ENCODE peak calls at places on chromosomes 11 and 22, in ten cellular contexts. I is GM20000, G is heart right ventricle, M is body of pancreas, Q is astrocyte of the spinal cord, Z is GM10248, E is kidney epithelial cell, F is RWPE1, W is endothelial cell of umbilical vein, B is lung. K is an unnamed sample.

GRCh38 chr11:75133976-75134375 is 16.9 kb upstream of the SLCO2B1 start:
- DNase-seq in I (no peak), G (no peak), M (no peak), Q (no peak), Z (no peak), E (no peak), F (no peak), W (no peak), B (no peak), K (no peak)

GRCh38 chr11:30186748-30187147 is 44.1 kb upstream of the FSHB start:
- DNase-seq in I (no peak), G (no peak), M (no peak), Q (no peak), Z (no peak), E (no peak), F (no peak), W (no peak), B (no peak), K (no peak)

GRCh38 chr11:132977746-132978145 is 554.6 kb downstream of the OPCML start:
- DNase-seq in I (no peak), G (no peak), M (no peak), Q (no peak), Z (no peak), E (no peak), F (no peak), W (no peak), B (no peak), K (no peak)

GRCh38 chr11:27963370-27963769 is 144.6 kb downstream of the KIF18A start:
- DNase-seq in I (no peak), G (no peak), M (no peak), Q (no peak), Z (no peak), E (no peak), F (no peak), W (no peak), B (no peak), K (no peak)

GRCh38 chr11:91296628-91297027 is 928.0 kb upstream of the FAT3 start:
- DNase-seq in I (no peak), G (no peak), M (no peak), Q (peak; percentile 36), Z (no peak), E (no peak), F (no peak), W (no peak), B (no peak), K (no peak)

GRCh38 chr11:129223701-129224149 is 31.6 kb upstream of the ARHGAP32 start:
- DNase-seq in I (no peak), G (no peak), M (no peak), Q (no peak), Z (no peak), E (no peak), F (no peak), W (no peak), B (no peak), K (no peak)

GRCh38 chr22:43446037-43446803 is 34.4 kb downstream of the MPPED1 start:
- DNase-seq in I (no peak), G (no peak), M (no peak), Q (no peak), Z (no peak), E (no peak), F (no peak), W (peak; percentile 7), B (no peak), K (no peak)

GRCh38 chr11:17739945-17740338 is 5.4 kb downstream of the KCNC1 start:
- DNase-seq in I (no peak), G (no peak), M (peak; percentile 6), Q (no peak), Z (no peak), E (no peak), F (no peak), W (no peak), B (no peak), K (no peak)

GRCh38 chr22:49527611-49528419 is 299.9 kb downstream of the BRD1 start:
- DNase-seq in I (no peak), G (no peak), M (no peak), Q (no peak), Z (no peak), E (no peak), F (no peak), W (no peak), B (no peak), K (no peak)

GRCh38 chr11:104776501-104777170 is 121.6 kb downstream of the CASP12 start:
- DNase-seq in I (no peak), G (no peak), M (no peak), Q (no peak), Z (no peak), E (peak; percentile 12), F (peak; percentile 38), W (no peak), B (no peak), K (no peak)

DNA sequence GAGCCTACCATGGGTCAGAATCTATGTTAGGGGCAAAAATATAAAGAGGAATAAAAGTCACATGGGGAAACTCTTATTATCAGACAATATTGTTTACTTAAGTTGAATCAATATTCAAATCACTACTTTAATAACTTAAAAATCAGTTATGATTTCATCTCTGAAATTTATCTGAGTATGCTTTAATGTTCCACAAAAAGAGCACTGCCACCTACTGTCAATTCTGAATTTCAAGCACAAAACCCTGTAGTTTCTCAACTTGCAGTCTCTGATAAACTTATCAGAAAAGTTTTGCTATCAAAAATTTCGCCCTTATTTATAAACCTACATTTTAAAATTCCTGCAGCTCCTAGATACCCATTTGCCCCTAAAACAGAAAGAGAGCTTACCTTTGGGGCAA is 47.3 kb downstream of the RDX start:
- DNase-seq in I (no peak), G (no peak), M (no peak), Q (no peak), Z (no peak), E (no peak), F (no peak), W (no peak), B (no peak), K (no peak)
- TF ChIP-seq CTCF in I (no peak), G (peak; percentile 47), M (no peak), Q (peak; percentile 31), Z (peak; percentile 24), E (no peak), F (peak; percentile 17), W (no peak), B (no peak), K (no peak)

GRCh38 chr11:77101043-77101537 is 1.6 kb upstream of the OMP start:
- DNase-seq in I (peak; percentile 61), G (no peak), M (no peak), Q (peak; percentile 20), Z (peak; percentile 50), E (no peak), F (no peak), W (peak; percentile 30), B (no peak), K (no peak)
- TF ChIP-seq CTCF in I (peak; percentile 8), G (peak; percentile 34), M (no peak), Q (peak; percentile 72), Z (no peak), E (peak; percentile 35), F (no peak), W (peak; percentile 69), B (no peak), K (peak; percentile 22)

DNA sequence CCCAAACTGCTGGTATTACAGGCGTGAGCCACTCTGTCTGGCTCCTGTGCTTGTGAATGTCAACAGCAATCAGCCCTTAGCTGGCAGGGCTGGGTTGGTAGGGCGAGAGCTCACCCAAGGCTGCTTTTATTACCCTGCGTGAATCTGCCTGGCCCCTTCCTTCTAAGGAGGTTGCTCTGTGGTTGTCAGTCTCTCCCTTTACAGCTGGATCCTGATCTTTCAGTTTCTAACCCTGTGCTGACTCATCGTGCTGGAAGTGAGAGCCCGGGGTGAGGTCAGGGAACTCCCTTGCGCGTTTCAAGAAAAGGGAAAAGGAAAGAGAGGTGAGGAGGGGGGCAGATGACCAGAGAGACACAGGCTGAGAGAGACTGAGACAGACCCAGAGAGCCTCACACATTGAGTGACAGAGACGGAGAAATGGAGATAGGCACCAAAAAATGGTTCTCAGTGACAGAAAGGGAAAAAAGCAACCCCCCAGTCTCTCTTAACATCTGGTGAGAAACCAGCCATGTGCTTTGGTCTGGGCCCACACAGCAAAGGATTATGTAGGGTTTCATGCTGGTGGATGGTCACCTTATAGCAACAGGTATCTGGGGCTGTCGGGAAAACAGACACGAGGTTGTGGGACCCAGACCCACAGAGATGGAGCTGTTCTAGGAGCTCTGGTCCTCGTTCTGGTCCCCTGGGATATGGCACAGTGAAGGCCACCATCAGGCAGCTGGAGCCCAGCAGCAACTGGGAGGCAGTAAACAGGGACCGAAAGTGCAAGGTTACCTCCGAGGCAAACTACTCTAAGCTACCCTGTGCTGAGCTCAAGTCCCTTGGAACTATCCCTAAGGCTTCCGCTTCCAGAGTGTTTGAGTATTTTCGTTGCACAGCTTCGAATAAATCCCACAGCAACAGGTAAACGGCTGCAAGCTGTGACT is 2.5 kb downstream of the TCN2 start:
- DNase-seq in I (peak; percentile 61), G (no peak), M (peak; percentile 34), Q (peak; percentile 84), Z (peak; percentile 60), E (peak; percentile 81), F (peak; percentile 89), W (peak; percentile 82), B (peak; percentile 48), K (no peak)
- TF ChIP-seq CTCF in I (no peak), G (no peak), M (no peak), Q (no peak), Z (no peak), E (no peak), F (no peak), W (no peak), B (no peak), K (no peak)

GRCh38 chr11:106302416-106302815 is 225.0 kb downstream of the AASDHPPT start:
- DNase-seq in I (no peak), G (no peak), M (no peak), Q (no peak), Z (no peak), E (no peak), F (no peak), W (no peak), B (no peak), K (no peak)

GRCh38 chr11:106305458-106305857 is 228.0 kb downstream of the AASDHPPT start:
- DNase-seq in I (no peak), G (no peak), M (no peak), Q (no peak), Z (no peak), E (no peak), F (no peak), W (no peak), B (peak; percentile 35), K (no peak)

GRCh38 chr11:106309070-106309684 is 231.7 kb downstream of the AASDHPPT start:
- DNase-seq in I (no peak), G (no peak), M (no peak), Q (no peak), Z (no peak), E (no peak), F (no peak), W (no peak), B (no peak), K (no peak)

GRCh38 chr11:106304274-106304673 is 226.8 kb downstream of the AASDHPPT start:
- DNase-seq in I (no peak), G (no peak), M (no peak), Q (peak; percentile 50), Z (no peak), E (no peak), F (no peak), W (no peak), B (no peak), K (no peak)

DNA sequence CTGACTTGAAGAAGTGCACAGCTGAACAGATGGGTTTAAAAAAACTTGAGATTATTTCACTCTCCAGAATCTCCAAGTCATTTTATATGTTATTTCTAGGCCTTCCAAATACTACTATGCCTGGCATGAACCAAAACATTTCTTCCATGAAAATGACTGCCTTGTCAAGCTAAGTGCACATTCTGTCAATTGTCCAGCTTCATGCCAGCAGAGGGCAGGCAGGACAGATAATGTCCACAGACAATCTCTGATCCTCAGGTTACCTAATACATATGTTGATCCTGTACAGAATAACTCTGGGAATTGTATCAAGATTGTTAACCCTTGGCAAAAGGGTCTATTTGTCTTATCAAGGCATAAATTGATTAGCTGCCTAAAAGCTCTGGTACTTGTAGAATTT is 229.5 kb downstream of the AASDHPPT start:
- DNase-seq in I (no peak), G (no peak), M (no peak), Q (no peak), Z (no peak), E (no peak), F (no peak), W (no peak), B (no peak), K (no peak)
- TF ChIP-seq CTCF in I (no peak), G (peak; percentile 9), M (no peak), Q (peak; percentile 20), Z (no peak), E (peak; percentile 36), F (no peak), W (no peak), B (no peak), K (no peak)